ENCODE peak calls at places on chromosomes 11 and 22, in eight cellular contexts. One of them, this sample, is unnamed.

GRCh38 chr11:99176430-99176829 is 155.7 kb downstream of the CNTN5 start:
- DNase-seq in stomach: no peak
- DNase-seq in brain microvascular endothelial cell: no peak
- DNase-seq in spleen: no peak
- DNase-seq in psoas muscle: no peak
- DNase-seq in gastrocnemius medialis: no peak
- DNase-seq in body of pancreas: no peak
- DNase-seq in upper lobe of right lung: no peak
- DNase-seq in this sample: no peak

GRCh38 chr11:11416917-11417316 is 63.9 kb upstream of the CSNK2A3 start:
- DNase-seq in stomach: no peak
- DNase-seq in brain microvascular endothelial cell: peak; percentile 53
- DNase-seq in spleen: no peak
- DNase-seq in psoas muscle: no peak
- DNase-seq in gastrocnemius medialis: peak; percentile 24
- DNase-seq in body of pancreas: no peak
- DNase-seq in upper lobe of right lung: no peak
- DNase-seq in this sample: no peak

GRCh38 chr22:42214625-42215415 is 55.6 kb downstream of the TCF20 start:
- DNase-seq in stomach: no peak
- DNase-seq in brain microvascular endothelial cell: peak; percentile 7
- DNase-seq in spleen: no peak
- DNase-seq in psoas muscle: peak; percentile 28
- DNase-seq in gastrocnemius medialis: no peak
- DNase-seq in body of pancreas: no peak
- DNase-seq in upper lobe of right lung: no peak
- DNase-seq in this sample: no peak

GRCh38 chr11:22558638-22559037 is 67.0 kb downstream of the FANCF start:
- DNase-seq in stomach: no peak
- DNase-seq in brain microvascular endothelial cell: peak; percentile 1
- DNase-seq in spleen: no peak
- DNase-seq in psoas muscle: no peak
- DNase-seq in gastrocnemius medialis: no peak
- DNase-seq in body of pancreas: peak; percentile 16
- DNase-seq in upper lobe of right lung: no peak
- DNase-seq in this sample: no peak

GRCh38 chr11:72773291-72773690 is 20.6 kb downstream of the STARD10 start:
- DNase-seq in stomach: no peak
- DNase-seq in brain microvascular endothelial cell: peak; percentile 91
- DNase-seq in spleen: no peak
- DNase-seq in psoas muscle: peak; percentile 61
- DNase-seq in gastrocnemius medialis: peak; percentile 59
- DNase-seq in body of pancreas: peak; percentile 74
- DNase-seq in upper lobe of right lung: no peak
- DNase-seq in this sample: no peak

GRCh38 chr11:4459470-4459869 is 10.4 kb downstream of the OR52K2 start:
- DNase-seq in stomach: no peak
- DNase-seq in brain microvascular endothelial cell: no peak
- DNase-seq in spleen: peak; percentile 75
- DNase-seq in psoas muscle: peak; percentile 23
- DNase-seq in gastrocnemius medialis: peak; percentile 3
- DNase-seq in body of pancreas: no peak
- DNase-seq in upper lobe of right lung: no peak
- DNase-seq in this sample: peak; percentile 15

GRCh38 chr11:126467046-126467370 is 111.5 kb downstream of the ST3GAL4 start:
- DNase-seq in stomach: no peak
- DNase-seq in brain microvascular endothelial cell: no peak
- DNase-seq in spleen: no peak
- DNase-seq in psoas muscle: no peak
- DNase-seq in gastrocnemius medialis: no peak
- DNase-seq in body of pancreas: no peak
- DNase-seq in upper lobe of right lung: no peak
- DNase-seq in this sample: no peak

GRCh38 chr11:58285483-58286040 is 17.5 kb upstream of the OR10W1 start:
- DNase-seq in stomach: no peak
- DNase-seq in brain microvascular endothelial cell: no peak
- DNase-seq in spleen: no peak
- DNase-seq in psoas muscle: no peak
- DNase-seq in gastrocnemius medialis: no peak
- DNase-seq in body of pancreas: no peak
- DNase-seq in upper lobe of right lung: no peak
- DNase-seq in this sample: no peak

GRCh38 chr22:42039271-42039670 is 31.3 kb downstream of the NAGA start:
- DNase-seq in stomach: no peak
- DNase-seq in brain microvascular endothelial cell: no peak
- DNase-seq in spleen: no peak
- DNase-seq in psoas muscle: no peak
- DNase-seq in gastrocnemius medialis: no peak
- DNase-seq in body of pancreas: no peak
- DNase-seq in upper lobe of right lung: no peak
- DNase-seq in this sample: no peak

GRCh38 chr11:66068154-66068821 is 1.8 kb upstream of the PACS1 start:
- DNase-seq in stomach: peak; percentile 73
- DNase-seq in brain microvascular endothelial cell: peak; percentile 67
- DNase-seq in spleen: peak; percentile 90
- DNase-seq in psoas muscle: peak; percentile 67
- DNase-seq in gastrocnemius medialis: peak; percentile 21
- DNase-seq in body of pancreas: peak; percentile 73
- DNase-seq in upper lobe of right lung: peak; percentile 80
- DNase-seq in this sample: no peak

GRCh38 chr11:70142171-70142875 is 60.8 kb upstream of the FADD start:
- DNase-seq in stomach: peak; percentile 30
- DNase-seq in brain microvascular endothelial cell: no peak
- DNase-seq in spleen: no peak
- DNase-seq in psoas muscle: no peak
- DNase-seq in gastrocnemius medialis: no peak
- DNase-seq in body of pancreas: no peak
- DNase-seq in upper lobe of right lung: no peak
- DNase-seq in this sample: no peak

GRCh38 chr22:49406879-49407587 is 420.6 kb downstream of the BRD1 start:
- DNase-seq in stomach: peak; percentile 20
- DNase-seq in brain microvascular endothelial cell: no peak
- DNase-seq in spleen: no peak
- DNase-seq in psoas muscle: no peak
- DNase-seq in gastrocnemius medialis: no peak
- DNase-seq in body of pancreas: no peak
- DNase-seq in upper lobe of right lung: no peak
- DNase-seq in this sample: no peak

GRCh38 chr22:41831383-41831782 is 1.5 kb upstream of the SREBF2 start:
- DNase-seq in stomach: no peak
- DNase-seq in brain microvascular endothelial cell: no peak
- DNase-seq in spleen: no peak
- DNase-seq in psoas muscle: peak; percentile 31
- DNase-seq in gastrocnemius medialis: no peak
- DNase-seq in body of pancreas: no peak
- DNase-seq in upper lobe of right lung: no peak
- DNase-seq in this sample: no peak

GRCh38 chr11:117369521-117369920 is 41.9 kb downstream of the CEP164 start:
- DNase-seq in stomach: no peak
- DNase-seq in brain microvascular endothelial cell: no peak
- DNase-seq in spleen: no peak
- DNase-seq in psoas muscle: no peak
- DNase-seq in gastrocnemius medialis: no peak
- DNase-seq in body of pancreas: no peak
- DNase-seq in upper lobe of right lung: no peak
- DNase-seq in this sample: no peak

GRCh38 chr11:72989727-72990126 is 152.4 kb downstream of the FCHSD2 start:
- DNase-seq in stomach: no peak
- DNase-seq in brain microvascular endothelial cell: no peak
- DNase-seq in spleen: no peak
- DNase-seq in psoas muscle: no peak
- DNase-seq in gastrocnemius medialis: no peak
- DNase-seq in body of pancreas: no peak
- DNase-seq in upper lobe of right lung: no peak
- DNase-seq in this sample: no peak

GRCh38 chr11:43631732-43632131 is 48.8 kb upstream of the HSD17B12 start:
- DNase-seq in stomach: no peak
- DNase-seq in brain microvascular endothelial cell: no peak
- DNase-seq in spleen: no peak
- DNase-seq in psoas muscle: no peak
- DNase-seq in gastrocnemius medialis: no peak
- DNase-seq in body of pancreas: no peak
- DNase-seq in upper lobe of right lung: no peak
- DNase-seq in this sample: no peak

GRCh38 chr22:19287889-19288288 is 3.6 kb downstream of the CLTCL1 start:
- DNase-seq in stomach: no peak
- DNase-seq in brain microvascular endothelial cell: peak; percentile 87
- DNase-seq in spleen: no peak
- DNase-seq in psoas muscle: no peak
- DNase-seq in gastrocnemius medialis: peak; percentile 56
- DNase-seq in body of pancreas: no peak
- DNase-seq in upper lobe of right lung: no peak
- DNase-seq in this sample: no peak

GRCh38 chr22:46547883-46548244 is 10.4 kb upstream of the CELSR1 start:
- DNase-seq in stomach: no peak
- DNase-seq in brain microvascular endothelial cell: peak; percentile 81
- DNase-seq in spleen: peak; percentile 72
- DNase-seq in psoas muscle: peak; percentile 78
- DNase-seq in gastrocnemius medialis: peak; percentile 53
- DNase-seq in body of pancreas: peak; percentile 45
- DNase-seq in upper lobe of right lung: no peak
- DNase-seq in this sample: peak; percentile 30

GRCh38 chr11:119148855-119149370 is at the start of gene ABCG4:
- DNase-seq in stomach: peak; percentile 29
- DNase-seq in brain microvascular endothelial cell: no peak
- DNase-seq in spleen: no peak
- DNase-seq in psoas muscle: peak; percentile 33
- DNase-seq in gastrocnemius medialis: no peak
- DNase-seq in body of pancreas: peak; percentile 35
- DNase-seq in upper lobe of right lung: no peak
- DNase-seq in this sample: no peak

GRCh38 chr11:79101736-79102135 is 339.1 kb downstream of the TENM4 start:
- DNase-seq in stomach: no peak
- DNase-seq in brain microvascular endothelial cell: no peak
- DNase-seq in spleen: no peak
- DNase-seq in psoas muscle: no peak
- DNase-seq in gastrocnemius medialis: peak; percentile 20
- DNase-seq in body of pancreas: peak; percentile 59
- DNase-seq in upper lobe of right lung: no peak
- DNase-seq in this sample: no peak

GRCh38 chr22:50620861-50621490 is 7.0 kb downstream of the ARSA start:
- DNase-seq in stomach: no peak
- DNase-seq in brain microvascular endothelial cell: no peak
- DNase-seq in spleen: peak; percentile 88
- DNase-seq in psoas muscle: no peak
- DNase-seq in gastrocnemius medialis: no peak
- DNase-seq in body of pancreas: no peak
- DNase-seq in upper lobe of right lung: peak; percentile 48
- DNase-seq in this sample: no peak

GRCh38 chr11:36622431-36623136 is 24.5 kb upstream of the RAG2 start:
- DNase-seq in stomach: no peak
- DNase-seq in brain microvascular endothelial cell: peak; percentile 18
- DNase-seq in spleen: no peak
- DNase-seq in psoas muscle: no peak
- DNase-seq in gastrocnemius medialis: no peak
- DNase-seq in body of pancreas: no peak
- DNase-seq in upper lobe of right lung: no peak
- DNase-seq in this sample: no peak

GRCh38 chr11:2779499-2779980 is 79.7 kb upstream of the KCNQ1OT1 start:
- DNase-seq in stomach: no peak
- DNase-seq in brain microvascular endothelial cell: no peak
- DNase-seq in spleen: no peak
- DNase-seq in psoas muscle: peak; percentile 17
- DNase-seq in gastrocnemius medialis: no peak
- DNase-seq in body of pancreas: no peak
- DNase-seq in upper lobe of right lung: no peak
- DNase-seq in this sample: no peak
- H3K27ac ChIP-seq in stomach: peak overlapping the region; percentile 88
- H3K27ac ChIP-seq in brain microvascular endothelial cell: no peak overlapping the region
- H3K27ac ChIP-seq in spleen: peak overlapping the region; percentile 86
- H3K27ac ChIP-seq in psoas muscle: peak overlapping the region; percentile 43
- H3K27ac ChIP-seq in gastrocnemius medialis: peak overlapping the region; percentile 83
- H3K27ac ChIP-seq in body of pancreas: peak overlapping the region; percentile 94
- H3K27ac ChIP-seq in upper lobe of right lung: peak overlapping the region; percentile 84
- H3K27ac ChIP-seq in this sample: peak overlapping the region; percentile 89

GRCh38 chr22:38923463-38924196 is 33.8 kb upstream of the APOBEC3A start:
- DNase-seq in stomach: peak; percentile 80
- DNase-seq in brain microvascular endothelial cell: peak; percentile 36
- DNase-seq in spleen: no peak
- DNase-seq in psoas muscle: peak; percentile 73
- DNase-seq in gastrocnemius medialis: peak; percentile 55
- DNase-seq in body of pancreas: peak; percentile 81
- DNase-seq in upper lobe of right lung: peak; percentile 79
- DNase-seq in this sample: peak; percentile 67
- H3K4me3 ChIP-seq in stomach: peak overlapping the region; percentile 7
- H3K4me3 ChIP-seq in brain microvascular endothelial cell: peak overlapping the region; percentile 15
- H3K4me3 ChIP-seq in spleen: peak overlapping the region; percentile 28
- H3K4me3 ChIP-seq in psoas muscle: peak overlapping the region; percentile 61
- H3K4me3 ChIP-seq in gastrocnemius medialis: peak overlapping the region; percentile 38
- H3K4me3 ChIP-seq in body of pancreas: no peak overlapping the region
- H3K4me3 ChIP-seq in upper lobe of right lung: peak overlapping the region; percentile 9
- H3K4me3 ChIP-seq in this sample: peak overlapping the region; percentile 29

GRCh38 chr11:120226714-120227113 is 13.2 kb upstream of the POU2F3 start:
- DNase-seq in stomach: no peak
- DNase-seq in brain microvascular endothelial cell: no peak
- DNase-seq in spleen: peak; percentile 84
- DNase-seq in psoas muscle: no peak
- DNase-seq in gastrocnemius medialis: no peak
- DNase-seq in body of pancreas: no peak
- DNase-seq in upper lobe of right lung: no peak
- DNase-seq in this sample: no peak
- H3K27ac ChIP-seq in stomach: peak overlapping the region; percentile 73
- H3K27ac ChIP-seq in brain microvascular endothelial cell: no peak overlapping the region
- H3K27ac ChIP-seq in spleen: peak overlapping the region; percentile 52
- H3K27ac ChIP-seq in psoas muscle: no peak overlapping the region
- H3K27ac ChIP-seq in gastrocnemius medialis: no peak overlapping the region
- H3K27ac ChIP-seq in body of pancreas: no peak overlapping the region
- H3K27ac ChIP-seq in upper lobe of right lung: no peak overlapping the region
- H3K27ac ChIP-seq in this sample: peak overlapping the region; percentile 39

DNA sequence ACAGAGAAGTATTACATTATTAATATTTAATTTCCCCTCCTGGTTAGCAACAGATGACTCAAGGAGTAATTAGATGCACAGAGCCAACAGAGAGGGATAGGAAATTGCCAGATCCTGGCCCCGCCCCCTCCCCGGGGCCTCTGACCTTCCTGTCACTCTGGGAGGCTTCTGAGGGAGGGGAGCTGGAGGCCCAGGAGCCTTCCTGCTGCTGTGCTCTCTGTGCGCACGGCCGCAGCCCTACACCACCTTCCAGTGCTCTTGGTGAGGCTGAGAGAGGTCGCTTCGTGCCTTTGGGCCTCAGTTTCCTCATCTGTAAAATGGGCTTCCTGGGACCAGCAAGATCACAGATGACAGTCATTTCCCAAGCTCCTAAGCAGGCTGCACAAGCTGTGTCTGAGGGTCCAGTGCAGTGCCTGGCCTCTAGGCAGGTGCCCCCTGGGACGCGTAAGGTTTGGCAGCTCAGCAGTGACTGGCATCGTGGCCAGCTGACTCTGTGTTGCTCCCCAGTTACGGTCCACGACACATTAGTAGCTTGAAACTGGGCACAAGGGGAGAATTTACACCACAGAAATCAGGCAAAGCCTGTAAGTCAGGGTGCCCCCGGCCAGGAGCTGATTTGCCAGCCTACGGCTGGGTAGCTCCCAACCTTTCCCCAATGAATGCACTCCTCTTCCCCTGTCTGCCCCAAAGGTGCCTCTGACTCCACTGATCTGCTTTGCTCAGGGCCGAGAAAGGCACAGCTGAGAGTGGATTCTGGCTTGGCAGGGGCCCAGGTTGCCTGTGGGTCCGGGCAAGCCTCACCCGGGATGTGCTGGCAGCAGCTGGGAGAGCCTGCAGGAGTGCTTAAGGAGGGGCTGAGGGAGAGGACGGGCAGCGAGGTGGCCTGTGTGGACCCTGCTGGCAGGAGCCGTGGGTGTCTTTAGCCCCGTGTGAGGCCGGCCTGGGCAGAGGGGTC is 2.3 kb downstream of the ADORA2A start:
- DNase-seq in stomach: peak; percentile 84
- DNase-seq in brain microvascular endothelial cell: no peak
- DNase-seq in spleen: peak; percentile 87
- DNase-seq in psoas muscle: no peak
- DNase-seq in gastrocnemius medialis: no peak
- DNase-seq in body of pancreas: peak; percentile 60
- DNase-seq in upper lobe of right lung: peak; percentile 69
- DNase-seq in this sample: no peak
- H3K4me3 ChIP-seq in stomach: no peak overlapping the region
- H3K4me3 ChIP-seq in brain microvascular endothelial cell: no peak overlapping the region
- H3K4me3 ChIP-seq in spleen: peak overlapping the region; percentile 74
- H3K4me3 ChIP-seq in psoas muscle: no peak overlapping the region
- H3K4me3 ChIP-seq in gastrocnemius medialis: no peak overlapping the region
- H3K4me3 ChIP-seq in body of pancreas: no peak overlapping the region
- H3K4me3 ChIP-seq in upper lobe of right lung: no peak overlapping the region
- H3K4me3 ChIP-seq in this sample: no peak overlapping the region